ENCODE peak calls at places on chromosomes 12 and 14, in eight cellular contexts. S is nephron progenitor cell; X is hepatocyte; P is heart right ventricle; D is left ventricle myocardium inferior; J is CD4-positive, alpha-beta T cell; N is lower lobe of right lung; U is neural crest cell. C is an unnamed sample.

GRCh38 chr12:25377475-25378179 is 126.9 kb upstream of the KRAS start:
- DNase-seq in U (no peak), D (no peak), N (no peak), X (peak), S (no peak), J (peak), P (no peak), C (peak)

GRCh38 chr12:123712780-123713319 is 697 bp downstream of the ATP6V0A2 start:
- DNase-seq in D (no peak), P (no peak), N (no peak), U (no peak), S (no peak), J (no peak), X (no peak), C (no peak)

GRCh38 chr12:108129017-108129812 is at the start of gene WSCD2:
- DNase-seq in U (peak), J (no peak), N (peak), D (peak), S (peak), P (peak), X (peak), C (no peak)

GRCh38 chr12:96197503-96198272 is 3.5 kb downstream of the ELK3 start:
- DNase-seq in D (no peak), J (no peak), N (no peak), S (no peak), P (no peak), X (no peak), U (no peak), C (no peak)

GRCh38 chr14:85531594-85532391 is 1.8 kb downstream of the FLRT2 start:
- DNase-seq in J (no peak), D (peak), U (peak), P (peak), N (peak), X (peak), S (peak), C (peak)

GRCh38 chr14:89870335-89870734 is 84.2 kb downstream of the EFCAB11 start:
- DNase-seq in P (no peak), D (no peak), U (no peak), S (no peak), J (no peak), X (no peak), N (no peak), C (no peak)

GRCh38 chr12:8590842-8591545 is 21.7 kb downstream of the AICDA start:
- DNase-seq in X (peak), N (no peak), D (no peak), P (no peak), J (no peak), U (no peak), S (no peak), C (peak)

GRCh38 chr14:88426271-88426670 is 40.8 kb downstream of the SPATA7 start:
- DNase-seq in P (peak), D (no peak), J (no peak), X (no peak), N (no peak), U (no peak), S (no peak), C (no peak)

GRCh38 chr12:128510527-128510926 is 243.6 kb downstream of the TMEM132C start:
- DNase-seq in D (no peak), P (no peak), X (no peak), J (no peak), S (no peak), N (no peak), U (no peak), C (no peak)

GRCh38 chr12:93979189-93979588 is 169.2 kb upstream of the PLXNC1 start:
- DNase-seq in J (no peak), X (peak), U (no peak), P (no peak), S (no peak), D (no peak), N (no peak), C (peak)

GRCh38 chr12:253116-253831 is 9.4 kb downstream of the SLC6A13 start:
- DNase-seq in D (no peak), U (no peak), N (no peak), J (no peak), X (no peak), S (no peak), P (no peak), C (no peak)

GRCh38 chr12:31245822-31246469 is 80.0 kb downstream of the SINHCAF start:
- DNase-seq in P (no peak), J (no peak), X (no peak), N (no peak), S (peak), D (no peak), U (no peak), C (no peak)

GRCh38 chr12:95997911-95998510 is 1.9 kb upstream of the HAL start:
- DNase-seq in X (no peak), J (no peak), U (no peak), S (no peak), D (no peak), P (no peak), N (no peak), C (no peak)

GRCh38 chr14:89936654-89937185 is 17.8 kb downstream of the EFCAB11 start:
- DNase-seq in S (no peak), J (no peak), U (no peak), X (no peak), D (no peak), N (no peak), P (no peak), C (no peak)

GRCh38 chr12:94276725-94277124 is 128.3 kb downstream of the PLXNC1 start:
- DNase-seq in D (no peak), S (no peak), N (no peak), U (no peak), P (no peak), J (no peak), X (no peak), C (no peak)

GRCh38 chr12:84913151-84913550 is 552 bp upstream of the SLC6A15 start:
- DNase-seq in D (no peak), X (peak), S (peak), P (no peak), U (peak), N (no peak), J (no peak), C (no peak)

GRCh38 chr14:54175298-54175942 is 218.8 kb upstream of the BMP4 start:
- DNase-seq in P (no peak), J (no peak), U (peak), X (peak), S (peak), N (no peak), D (no peak), C (peak)

GRCh38 chr14:101927859-101928258 is 36.5 kb upstream of the DYNC1H1 start:
- DNase-seq in N (peak), S (peak), U (no peak), X (peak), J (no peak), P (peak), D (peak), C (no peak)

GRCh38 chr12:105319691-105320209 is 10.7 kb upstream of the C12orf75 start:
- DNase-seq in P (no peak), N (no peak), U (no peak), D (no peak), X (no peak), S (no peak), J (no peak), C (no peak)

GRCh38 chr12:80195143-80195726 is 95.9 kb downstream of the OTOGL start:
- DNase-seq in S (peak), J (no peak), P (no peak), N (no peak), U (peak), D (no peak), X (peak), C (peak)

GRCh38 chr14:77066555-77067172 is 31.4 kb upstream of the CIPC start:
- DNase-seq in S (no peak), N (no peak), P (peak), U (no peak), D (no peak), J (no peak), X (no peak), C (no peak)

GRCh38 chr14:47278233-47278842 is 397.1 kb downstream of the MDGA2 start:
- DNase-seq in J (no peak), P (no peak), N (no peak), U (peak), X (peak), D (no peak), S (peak), C (peak)

GRCh38 chr12:110109037-110109836 is 14.9 kb upstream of the IFT81 start:
- DNase-seq in X (peak), P (peak), D (peak), U (no peak), S (peak), J (no peak), N (peak), C (no peak)

GRCh38 chr12:84070311-84070710 is 842.3 kb downstream of the SLC6A15 start:
- DNase-seq in N (no peak), X (no peak), D (no peak), U (no peak), P (peak), S (no peak), J (no peak), C (no peak)

GRCh38 chr12:91273542-91273941 is 90.9 kb upstream of the DCN start:
- DNase-seq in S (no peak), U (no peak), N (no peak), J (no peak), X (no peak), D (no peak), P (no peak), C (no peak)

GRCh38 chr14:94043111-94043755 is 17.1 kb downstream of the OTUB2 start:
- DNase-seq in S (no peak), D (no peak), X (no peak), N (no peak), P (no peak), J (no peak), U (no peak), C (no peak)

GRCh38 chr12:19850341-19851065 is 411.2 kb downstream of the AEBP2 start:
- DNase-seq in S (no peak), D (no peak), U (no peak), X (no peak), P (no peak), N (no peak), J (no peak), C (no peak)

GRCh38 chr12:105334568-105334967 is 4.1 kb downstream of the C12orf75 start:
- DNase-seq in J (no peak), X (no peak), D (no peak), U (no peak), P (no peak), S (no peak), N (no peak), C (no peak)

GRCh38 chr12:56521590-56522371 is at the start of gene RBMS2:
- DNase-seq in U (peak), P (peak), N (peak), D (peak), X (peak), J (peak), S (peak), C (peak)

GRCh38 chr14:67429651-67430205 is 17.8 kb upstream of the PLEK2 start:
- DNase-seq in P (no peak), X (no peak), U (no peak), D (no peak), N (no peak), J (no peak), S (no peak), C (no peak)

GRCh38 chr14:69360438-69361108 is 37.5 kb downstream of the ERH start:
- DNase-seq in U (no peak), D (no peak), J (no peak), P (no peak), N (no peak), X (no peak), S (no peak), C (peak)

GRCh38 chr12:94109154-94109553 is 39.2 kb upstream of the PLXNC1 start:
- DNase-seq in U (no peak), X (peak), D (no peak), N (no peak), J (no peak), P (no peak), S (no peak), C (peak)

GRCh38 chr12:32558941-32559340 is 120.2 kb upstream of the DNM1L start:
- DNase-seq in N (no peak), D (no peak), S (no peak), U (no peak), P (no peak), X (no peak), J (no peak), C (peak)

DNA sequence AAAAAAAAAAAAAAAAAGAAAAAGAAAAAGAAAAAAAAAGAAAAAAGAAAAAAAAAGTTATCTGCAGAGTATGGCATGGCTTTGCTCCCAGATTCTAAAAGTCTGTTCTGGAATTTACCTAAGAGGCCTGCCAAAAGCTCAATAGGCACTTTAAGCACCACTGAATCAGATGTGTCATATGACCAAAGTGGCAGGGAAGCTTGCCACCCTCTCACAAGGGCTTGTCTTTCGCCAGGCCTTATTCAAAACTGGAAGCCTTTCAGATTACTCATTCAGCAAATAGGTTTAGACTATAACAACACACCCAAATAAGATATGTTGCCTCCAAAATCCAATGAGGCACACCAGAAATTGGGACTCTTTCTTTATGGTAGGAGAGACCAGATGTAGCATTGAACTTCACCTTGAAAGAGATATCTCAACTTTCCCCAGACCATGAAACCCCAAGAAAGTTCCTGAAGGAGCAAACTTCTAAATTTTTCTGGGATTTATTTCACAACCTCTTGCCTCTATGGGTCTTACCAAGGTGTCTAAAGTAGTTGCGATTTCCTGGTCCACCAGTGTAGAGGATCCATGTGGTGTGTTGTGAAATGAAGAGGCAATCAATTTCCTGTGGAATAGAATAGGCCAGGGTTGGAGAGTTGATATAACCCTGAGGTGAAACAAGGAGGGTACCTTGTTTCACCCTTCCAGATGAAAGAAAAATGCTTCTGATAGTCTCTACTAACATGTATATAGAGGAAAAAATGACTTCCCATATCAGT is 218.8 kb downstream of the DAD1 start:
- DNase-seq in S (no peak), U (no peak), D (peak), N (peak), P (no peak), X (no peak), J (no peak), C (no peak)
- TF ChIP-seq CTCF in S (no peak), U (no peak), D (no peak), N (no peak), P (no peak), X (no peak), J (no peak), C (no peak)

GRCh38 chr12:15013634-15014169 is 40.9 kb downstream of the PDE6H start:
- DNase-seq in J (no peak), N (no peak), X (no peak), S (no peak), D (no peak), P (no peak), U (no peak), C (no peak)

GRCh38 chr12:15014708-15015107 is 41.9 kb downstream of the PDE6H start:
- DNase-seq in N (no peak), S (no peak), P (no peak), X (no peak), U (no peak), D (no peak), J (no peak), C (no peak)

GRCh38 chr12:15015121-15015520 is 42.3 kb downstream of the PDE6H start:
- DNase-seq in D (no peak), S (no peak), X (no peak), U (no peak), P (no peak), N (no peak), J (no peak), C (no peak)

GRCh38 chr12:15011162-15011561 is 38.3 kb downstream of the PDE6H start:
- DNase-seq in N (no peak), S (no peak), J (no peak), D (no peak), U (no peak), P (no peak), X (no peak), C (no peak)
- TF ChIP-seq CTCF in N (no peak), S (no peak), J (peak), D (no peak), U (peak), P (no peak), X (peak), C (peak)

DNA sequence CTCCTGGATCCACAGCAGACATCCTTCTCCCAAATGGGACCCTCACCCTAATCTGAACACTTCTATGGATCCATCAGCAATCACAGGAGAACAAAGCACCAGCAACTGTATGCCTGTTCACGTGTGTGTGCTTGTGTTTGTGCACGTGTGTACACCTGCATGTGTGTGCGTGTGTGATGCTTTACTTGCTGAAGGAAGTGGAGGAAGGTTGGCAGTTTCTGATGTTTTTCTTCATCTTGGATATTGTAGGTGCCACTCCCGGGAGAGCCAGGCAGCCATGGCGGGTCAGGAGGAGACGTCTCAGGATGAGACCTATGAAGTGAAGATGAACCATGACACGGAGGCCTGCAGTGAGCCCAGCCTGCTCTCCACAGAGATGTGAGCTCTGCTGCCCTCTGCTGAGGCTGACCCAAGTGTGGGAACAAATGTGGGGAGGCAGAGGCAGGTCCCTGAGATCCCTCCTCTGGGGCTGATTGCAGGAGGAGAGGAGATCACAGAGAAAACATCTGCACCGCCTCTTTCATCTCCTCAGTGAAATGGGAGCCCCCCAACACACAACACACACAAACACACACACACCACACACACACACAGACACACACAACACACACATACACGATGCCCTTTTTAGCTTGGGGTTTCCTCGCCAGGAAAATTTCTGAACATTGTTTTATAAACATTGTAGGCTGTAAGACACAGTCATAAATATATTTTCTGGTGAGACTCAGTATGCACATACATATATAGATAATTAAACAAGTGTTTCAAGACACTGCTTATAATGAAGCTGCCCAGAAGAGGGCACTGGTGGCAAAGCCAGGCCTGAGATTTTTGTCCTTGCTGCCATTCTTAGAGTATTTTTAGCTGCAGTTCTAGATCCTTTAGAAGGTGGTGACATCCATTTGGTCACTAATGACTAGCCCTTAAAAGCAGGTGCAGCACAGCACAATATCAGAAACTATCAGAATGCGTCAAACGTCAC is 112.2 kb upstream of the FKBP4 start:
- DNase-seq in U (peak), D (no peak), X (peak), J (peak), S (peak), N (no peak), P (no peak), C (no peak)
- TF ChIP-seq CTCF in U (peak), D (peak), X (peak), J (peak), S (peak), N (peak), P (no peak), C (no peak)

GRCh38 chr14:92348154-92348553 is 25.2 kb downstream of the SLC24A4 start:
- DNase-seq in S (no peak), N (no peak), P (no peak), U (no peak), J (no peak), D (no peak), X (peak), C (no peak)

GRCh38 chr14:92351750-92352149 is 28.8 kb downstream of the SLC24A4 start:
- DNase-seq in J (no peak), X (no peak), S (no peak), P (no peak), D (no peak), U (no peak), N (no peak), C (no peak)

GRCh38 chr14:92353447-92353846 is 30.5 kb downstream of the SLC24A4 start:
- DNase-seq in S (no peak), X (no peak), J (no peak), P (no peak), U (no peak), N (no peak), D (no peak), C (no peak)

GRCh38 chr14:92356677-92357076 is 33.7 kb downstream of the SLC24A4 start:
- DNase-seq in S (no peak), X (no peak), D (no peak), U (no peak), N (no peak), P (no peak), J (no peak), C (no peak)

GRCh38 chr14:92352158-92352985 is 29.4 kb downstream of the SLC24A4 start:
- DNase-seq in U (no peak), X (no peak), D (no peak), J (no peak), P (no peak), N (no peak), S (no peak), C (peak)
- TF ChIP-seq CTCF in U (peak), X (peak), D (no peak), J (no peak), P (no peak), N (peak), S (peak), C (peak)

DNA sequence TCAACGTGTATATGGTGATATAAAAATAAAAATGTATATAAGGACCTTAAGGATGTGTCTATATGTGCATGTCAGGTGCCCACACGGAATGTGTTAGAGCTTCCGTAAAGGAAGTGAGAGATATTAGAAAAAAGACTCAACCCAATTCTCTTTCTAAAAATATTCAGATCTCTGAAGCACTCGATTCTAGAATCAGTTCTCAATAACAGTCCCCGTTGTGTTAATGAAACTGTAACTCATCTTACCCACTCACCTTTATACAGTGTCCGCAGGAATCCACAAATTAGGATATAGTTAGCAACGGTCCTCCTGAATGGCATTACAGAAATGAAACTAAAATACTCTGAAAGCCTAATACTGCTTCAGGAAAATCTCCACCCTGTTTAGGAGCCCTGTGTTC is 29.3 kb downstream of the GRIN2B start:
- DNase-seq in P (no peak), D (no peak), S (no peak), N (no peak), J (no peak), U (no peak), X (no peak), C (no peak)
- TF ChIP-seq CTCF in P (no peak), D (no peak), S (no peak), N (no peak), J (no peak), U (no peak), X (no peak), C (no peak)